ENCODE peak calls at places on chromosome 16, in four cellular contexts. Q is foreskin melanocyte, J is sciatic nerve, B is mucosa of gallbladder. P is an unnamed sample.

GRCh38 chr16:58196898-58197313 is 1.0 kb downstream of the CSNK2A2 start:
- DNase-seq in Q (no peak), J (no peak), B (no peak), P (no peak)

GRCh38 chr16:28937222-28937876 is 5.6 kb downstream of the CD19 start:
- DNase-seq in Q (no peak), J (no peak), B (no peak), P (no peak)

GRCh38 chr16:86951041-86951822 is 366.0 kb downstream of the C16orf95 start:
- DNase-seq in Q (no peak), J (no peak), B (no peak), P (no peak)

GRCh38 chr16:2691491-2692248 is 9.3 kb downstream of the KCTD5 start:
- DNase-seq in Q (no peak), J (no peak), B (no peak), P (no peak)

GRCh38 chr16:20075243-20075642 is 1.6 kb upstream of the GPR139 start:
- DNase-seq in Q (no peak), J (no peak), B (no peak), P (no peak)

GRCh38 chr16:23784811-23785447 is 30.1 kb downstream of the CHP2 start:
- DNase-seq in Q (no peak), J (no peak), B (no peak), P (no peak)

GRCh38 chr16:70703041-70703834 is 17.4 kb upstream of the MTSS2 start:
- DNase-seq in Q (no peak), J (no peak), B (peak), P (no peak)

GRCh38 chr16:64540449-64540848 is 581.4 kb downstream of the CDH11 start:
- DNase-seq in Q (no peak), J (no peak), B (no peak), P (no peak)

GRCh38 chr16:88639231-88640038 is 1.1 kb downstream of the IL17C start:
- DNase-seq in Q (no peak), J (no peak), B (no peak), P (peak)

GRCh38 chr16:11429823-11430222 is 84.6 kb downstream of the RMI2 start:
- DNase-seq in Q (no peak), J (no peak), B (peak), P (no peak)

GRCh38 chr16:53486230-53486629 is 16.8 kb downstream of the AKTIP start:
- DNase-seq in Q (no peak), J (no peak), B (no peak), P (no peak)

GRCh38 chr16:31718998-31719397 is 154.6 kb upstream of the ZNF267 start:
- DNase-seq in Q (no peak), J (no peak), B (no peak), P (no peak)

GRCh38 chr16:3074860-3075545 is 9.6 kb downstream of the IL32 start:
- DNase-seq in Q (no peak), J (no peak), B (peak), P (no peak)